ENCODE peak calls at places on chromosomes 7 and 10, in ten cellular contexts. F is Calu3, H is WERI-Rb-1, P is astrocyte of the spinal cord, V is Peyer's patch, I is AG10803, U is uterus, C is cardiac muscle cell, K is BJ, N is heart right ventricle. Y is an unnamed sample.

GRCh38 chr10:130022501-130023299 is 58.6 kb upstream of the EBF3 start:
- DNase-seq in F (no peak), H (peak), P (peak), V (peak), I (peak), U (no peak), C (no peak), K (peak), N (no peak), Y (no peak)

GRCh38 chr7:142496545-142496991 is 238.7 kb upstream of the PRSS58 start:
- DNase-seq in F (peak), H (no peak), P (peak), V (no peak), I (peak), U (no peak), C (peak), K (no peak), N (no peak), Y (no peak)

GRCh38 chr10:114932225-114932624 is 5.8 kb upstream of the TRUB1 start:
- DNase-seq in F (no peak), H (no peak), P (no peak), V (no peak), I (no peak), U (no peak), C (no peak), K (no peak), N (no peak), Y (no peak)

GRCh38 chr10:96660297-96660696 is 60.0 kb downstream of the PIK3AP1 start:
- DNase-seq in F (no peak), H (no peak), P (no peak), V (no peak), I (no peak), U (no peak), C (no peak), K (no peak), N (no peak), Y (no peak)

GRCh38 chr10:82267960-82268359 is 393.0 kb downstream of the NRG3 start:
- DNase-seq in F (no peak), H (no peak), P (no peak), V (no peak), I (no peak), U (no peak), C (no peak), K (no peak), N (no peak), Y (no peak)

GRCh38 chr7:116169060-116169459 is 41.3 kb upstream of the TES start:
- DNase-seq in F (peak), H (no peak), P (peak), V (no peak), I (peak), U (no peak), C (no peak), K (no peak), N (no peak), Y (no peak)

GRCh38 chr7:149320313-149321124 is 58.5 kb downstream of the ZNF783 start:
- DNase-seq in F (no peak), H (no peak), P (no peak), V (no peak), I (no peak), U (no peak), C (no peak), K (no peak), N (no peak), Y (no peak)

GRCh38 chr10:103504181-103504783 is 10.8 kb downstream of the NEURL1 start:
- DNase-seq in F (peak), H (no peak), P (peak), V (peak), I (peak), U (peak), C (no peak), K (no peak), N (no peak), Y (no peak)

GRCh38 chr7:63998549-63998948 is at the start of gene ZNF722:
- DNase-seq in F (no peak), H (no peak), P (no peak), V (no peak), I (no peak), U (no peak), C (no peak), K (no peak), N (no peak), Y (no peak)

GRCh38 chr10:14371616-14372015 is 40.9 kb upstream of the FRMD4A start:
- DNase-seq in F (no peak), H (peak), P (no peak), V (no peak), I (no peak), U (no peak), C (no peak), K (no peak), N (no peak), Y (no peak)

GRCh38 chr10:75967491-75967890 is 536.1 kb downstream of the LRMDA start:
- DNase-seq in F (no peak), H (peak), P (no peak), V (no peak), I (no peak), U (no peak), C (no peak), K (no peak), N (no peak), Y (no peak)

GRCh38 chr10:73780966-73781365 is 882 bp upstream of the CHCHD1 start:
- DNase-seq in F (no peak), H (no peak), P (no peak), V (no peak), I (peak), U (no peak), C (no peak), K (no peak), N (no peak), Y (peak)

GRCh38 chr7:157997991-157998505 is 589.6 kb downstream of the PTPRN2 start:
- DNase-seq in F (no peak), H (no peak), P (no peak), V (no peak), I (no peak), U (no peak), C (no peak), K (no peak), N (no peak), Y (no peak)
- TF ChIP-seq CTCF in F (no peak), H (no peak), P (no peak), V (no peak), I (no peak), U (no peak), C (no peak), K (no peak), N (no peak), Y (no peak)

DNA sequence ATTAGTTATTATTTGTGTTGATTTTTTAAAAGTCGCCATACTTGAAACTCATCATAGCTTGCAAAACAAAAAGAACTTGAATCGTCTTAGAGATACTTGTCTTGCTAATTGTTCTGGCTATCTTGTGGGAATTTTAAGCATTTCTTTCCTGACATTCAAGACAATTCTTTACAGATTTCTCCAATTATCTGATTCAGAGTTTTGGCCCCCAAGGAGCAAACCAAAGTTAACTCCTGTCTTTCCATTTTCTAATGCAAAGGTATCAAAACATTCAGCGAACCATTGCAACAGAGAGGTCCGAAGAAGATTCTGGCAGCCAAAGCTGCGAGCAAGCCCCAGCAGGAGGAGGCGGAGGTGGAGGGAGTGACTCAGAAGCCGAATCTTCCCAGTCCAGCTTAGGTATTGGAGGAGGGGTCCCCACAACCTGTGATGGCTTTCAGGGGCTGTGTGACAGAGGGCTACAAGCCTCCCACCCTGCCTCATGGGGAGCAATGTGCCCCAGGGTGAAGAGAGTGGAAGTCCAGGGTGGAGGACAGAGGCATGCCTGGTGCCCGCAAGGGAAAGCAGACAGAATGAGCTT is 119.4 kb upstream of the STK17A start:
- DNase-seq in F (no peak), H (no peak), P (no peak), V (no peak), I (peak), U (no peak), C (no peak), K (no peak), N (no peak), Y (no peak)
- TF ChIP-seq CTCF in F (no peak), H (no peak), P (no peak), V (no peak), I (no peak), U (no peak), C (no peak), K (no peak), N (no peak), Y (no peak)

GRCh38 chr10:3077940-3078630 is 10.7 kb downstream of the PFKP start:
- DNase-seq in F (peak), H (peak), P (peak), V (peak), I (no peak), U (no peak), C (no peak), K (no peak), N (no peak), Y (no peak)

GRCh38 chr10:3081383-3081981 is 14.1 kb downstream of the PFKP start:
- DNase-seq in F (no peak), H (no peak), P (no peak), V (no peak), I (no peak), U (no peak), C (no peak), K (no peak), N (no peak), Y (no peak)

GRCh38 chr10:3082290-3082689 is 14.9 kb downstream of the PFKP start:
- DNase-seq in F (no peak), H (no peak), P (no peak), V (no peak), I (no peak), U (no peak), C (no peak), K (no peak), N (no peak), Y (peak)

GRCh38 chr10:3077506-3077905 is 10.2 kb downstream of the PFKP start:
- DNase-seq in F (no peak), H (no peak), P (no peak), V (no peak), I (no peak), U (no peak), C (no peak), K (no peak), N (no peak), Y (no peak)

DNA sequence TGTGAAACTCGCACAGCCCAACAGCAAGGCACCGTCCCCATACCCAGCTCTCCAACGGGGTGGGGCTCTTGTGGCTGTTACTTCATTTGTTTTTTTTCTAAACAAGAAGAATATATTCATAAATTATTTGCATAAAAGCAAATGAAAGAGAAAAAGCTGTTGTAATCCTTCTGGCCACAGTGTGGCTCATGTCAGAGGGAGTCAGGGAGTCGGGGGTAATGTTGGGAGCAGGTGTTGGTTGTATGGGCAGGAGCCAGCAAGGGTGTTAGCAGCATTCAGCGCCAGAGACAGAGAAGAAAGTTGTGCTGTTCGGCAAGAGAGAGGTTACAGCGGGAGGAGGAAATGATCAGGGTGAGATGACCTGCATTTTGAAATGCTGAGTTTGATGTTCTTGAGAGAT is 13.3 kb downstream of the PFKP start:
- DNase-seq in F (no peak), H (no peak), P (no peak), V (no peak), I (no peak), U (no peak), C (no peak), K (no peak), N (no peak), Y (no peak)
- TF ChIP-seq CTCF in F (no peak), H (no peak), P (no peak), V (no peak), I (no peak), U (no peak), C (peak), K (no peak), N (no peak), Y (no peak)

GRCh38 chr10:26550774-26551526 is 112.8 kb downstream of the APBB1IP start:
- DNase-seq in F (peak), H (no peak), P (no peak), V (no peak), I (no peak), U (no peak), C (no peak), K (no peak), N (no peak), Y (no peak)
- TF ChIP-seq CTCF in F (no peak), H (no peak), P (no peak), V (no peak), I (no peak), U (no peak), C (no peak), K (no peak), N (no peak), Y (no peak)

GRCh38 chr7:69598081-69598486 is at the start of gene AUTS2:
- DNase-seq in F (no peak), H (peak), P (peak), V (peak), I (peak), U (peak), C (peak), K (peak), N (peak), Y (peak)
- TF ChIP-seq CTCF in F (no peak), H (no peak), P (no peak), V (no peak), I (no peak), U (no peak), C (no peak), K (no peak), N (no peak), Y (no peak)

GRCh38 chr10:86755454-86755739 is 1.0 kb upstream of the BMPR1A start:
- DNase-seq in F (no peak), H (no peak), P (no peak), V (no peak), I (no peak), U (no peak), C (no peak), K (no peak), N (no peak), Y (no peak)

GRCh38 chr10:86755740-86756510 is 494 bp upstream of the BMPR1A start:
- DNase-seq in F (peak), H (peak), P (peak), V (peak), I (peak), U (peak), C (peak), K (no peak), N (peak), Y (peak)

GRCh38 chr10:86756511-86757109 is at the start of gene BMPR1A:
- DNase-seq in F (peak), H (peak), P (peak), V (no peak), I (peak), U (no peak), C (peak), K (no peak), N (no peak), Y (peak)

GRCh38 chr10:86758231-86759072 is 2.0 kb downstream of the BMPR1A start:
- DNase-seq in F (no peak), H (no peak), P (peak), V (no peak), I (peak), U (no peak), C (no peak), K (no peak), N (no peak), Y (no peak)

GRCh38 chr10:86757110-86757790 is 831 bp downstream of the BMPR1A start:
- DNase-seq in F (peak), H (peak), P (peak), V (peak), I (peak), U (peak), C (peak), K (no peak), N (peak), Y (peak)
- TF ChIP-seq CTCF in F (no peak), H (no peak), P (peak), V (no peak), I (peak), U (no peak), C (peak), K (peak), N (no peak), Y (peak)

GRCh38 chr7:26860361-26860760 is 4.0 kb downstream of the SKAP2 start:
- DNase-seq in F (peak), H (peak), P (no peak), V (no peak), I (no peak), U (no peak), C (peak), K (no peak), N (no peak), Y (no peak)
- TF ChIP-seq CTCF in F (peak), H (peak), P (no peak), V (no peak), I (no peak), U (no peak), C (no peak), K (no peak), N (no peak), Y (no peak)

Y was measured in tibial artery.